ENCODE peak calls at places on chromosomes 6 and 20, in eight cellular contexts. B is adrenal gland; Q is Ammon's horn; X is activated CD8-positive, alpha-beta memory T cell treated with anti-CD3 and anti-CD28 coated beads for 4 hours; P is tibial nerve; O is fibroblast of the conjunctiva; T is H7; U is activated CD4-positive, CD25-positive, alpha-beta regulatory T cell treated with anti-CD3 and anti-CD28 coated beads, Interleukin-2, amount 50 U/mL, for 16 hours. W is an unnamed sample.

GRCh38 chr6:151170622-151171246 is 69.0 kb upstream of the AKAP12 start:
- DNase-seq in O (no peak), P (no peak), T (no peak), X (no peak), B (no peak), Q (no peak), U (no peak), W (no peak)

GRCh38 chr6:8683204-8683603 is 247.9 kb upstream of the SLC35B3 start:
- DNase-seq in X (no peak), Q (no peak), O (no peak), T (no peak), P (no peak), B (no peak), U (no peak), W (no peak)

GRCh38 chr6:124073021-124073420 is 269.4 kb downstream of the NKAIN2 start:
- DNase-seq in X (no peak), B (no peak), T (no peak), P (no peak), Q (no peak), U (no peak), O (no peak), W (no peak)

GRCh38 chr6:159819932-159820640 is 20.0 kb downstream of the PNLDC1 start:
- DNase-seq in X (no peak), O (no peak), U (no peak), P (no peak), T (peak), Q (no peak), B (no peak), W (no peak)

GRCh38 chr6:40807484-40807883 is 220.3 kb upstream of the LRFN2 start:
- DNase-seq in O (no peak), Q (peak), U (no peak), P (no peak), X (no peak), B (no peak), T (no peak), W (no peak)

GRCh38 chr20:33915726-33916331 is 77.9 kb upstream of the RALY start:
- DNase-seq in Q (no peak), T (peak), B (peak), U (no peak), X (peak), O (no peak), P (no peak), W (no peak)

GRCh38 chr20:19374066-19374615 is 161.7 kb downstream of the SLC24A3 start:
- DNase-seq in Q (no peak), T (no peak), U (no peak), O (no peak), X (no peak), P (no peak), B (no peak), W (no peak)

GRCh38 chr6:99458319-99458718 is 33.2 kb upstream of the PNISR start:
- DNase-seq in Q (no peak), P (no peak), X (no peak), O (peak), U (no peak), B (no peak), T (peak), W (peak)

GRCh38 chr6:142406131-142406530 is 104.3 kb downstream of the ADGRG6 start:
- DNase-seq in T (no peak), B (no peak), P (no peak), Q (no peak), X (no peak), U (no peak), O (no peak), W (peak)

GRCh38 chr20:47427746-47428145 is 71.2 kb upstream of the ZMYND8 start:
- DNase-seq in O (no peak), P (no peak), B (no peak), Q (no peak), X (no peak), U (no peak), T (no peak), W (no peak)

W was measured in fibroblast of villous mesenchyme.